ENCODE peak calls at places on chromosomes 2 and 18, in nine cellular contexts. One of them, this sample, is unnamed.
A peak's percentile ranks its signal among the peaks of the same experiment; 100 is the strongest.

GRCh38 chr18:36711813-36712444 is 116.9 kb downstream of the TPGS2 start:
- DNase-seq in transverse colon: no peak
- DNase-seq in prostate gland: no peak
- DNase-seq in upper lobe of left lung: no peak
- DNase-seq in suprapubic skin: no peak
- DNase-seq in HCT116: peak; percentile 35
- DNase-seq in GM23338: no peak
- DNase-seq in sigmoid colon: no peak
- DNase-seq in stomach: no peak
- DNase-seq in this sample: no peak

GRCh38 chr18:12886498-12887126 is 2.6 kb upstream of the PTPN2 start:
- DNase-seq in transverse colon: no peak
- DNase-seq in prostate gland: no peak
- DNase-seq in upper lobe of left lung: no peak
- DNase-seq in suprapubic skin: no peak
- DNase-seq in HCT116: no peak
- DNase-seq in GM23338: peak; percentile 61
- DNase-seq in sigmoid colon: no peak
- DNase-seq in stomach: no peak
- DNase-seq in this sample: no peak

GRCh38 chr2:238720232-238720672 is 127.6 kb upstream of the TWIST2 start:
- DNase-seq in transverse colon: peak; percentile 56
- DNase-seq in prostate gland: no peak
- DNase-seq in upper lobe of left lung: peak; percentile 48
- DNase-seq in suprapubic skin: no peak
- DNase-seq in HCT116: peak; percentile 52
- DNase-seq in GM23338: peak; percentile 89
- DNase-seq in sigmoid colon: no peak
- DNase-seq in stomach: peak; percentile 54
- DNase-seq in this sample: no peak

GRCh38 chr2:45688479-45689298 is 37.2 kb downstream of the PRKCE start:
- DNase-seq in transverse colon: no peak
- DNase-seq in prostate gland: no peak
- DNase-seq in upper lobe of left lung: no peak
- DNase-seq in suprapubic skin: no peak
- DNase-seq in HCT116: no peak
- DNase-seq in GM23338: no peak
- DNase-seq in sigmoid colon: no peak
- DNase-seq in stomach: no peak
- DNase-seq in this sample: no peak

GRCh38 chr18:63949068-63949737 is at the start of gene HMSD:
- DNase-seq in transverse colon: peak; percentile 69
- DNase-seq in prostate gland: no peak
- DNase-seq in upper lobe of left lung: peak; percentile 88
- DNase-seq in suprapubic skin: no peak
- DNase-seq in HCT116: peak; percentile 43
- DNase-seq in GM23338: peak; percentile 83
- DNase-seq in sigmoid colon: no peak
- DNase-seq in stomach: peak; percentile 61
- DNase-seq in this sample: peak; percentile 88

GRCh38 chr2:225841314-225841713 is 441.8 kb downstream of the NYAP2 start:
- DNase-seq in transverse colon: no peak
- DNase-seq in prostate gland: peak; percentile 40
- DNase-seq in upper lobe of left lung: no peak
- DNase-seq in suprapubic skin: no peak
- DNase-seq in HCT116: no peak
- DNase-seq in GM23338: no peak
- DNase-seq in sigmoid colon: no peak
- DNase-seq in stomach: no peak
- DNase-seq in this sample: no peak

GRCh38 chr2:197909377-197909776 is 105.0 kb downstream of the PLCL1 start:
- DNase-seq in transverse colon: no peak
- DNase-seq in prostate gland: no peak
- DNase-seq in upper lobe of left lung: no peak
- DNase-seq in suprapubic skin: no peak
- DNase-seq in HCT116: peak; percentile 6
- DNase-seq in GM23338: no peak
- DNase-seq in sigmoid colon: no peak
- DNase-seq in stomach: no peak
- DNase-seq in this sample: no peak

GRCh38 chr18:45874501-45875184 is 49.2 kb downstream of the SIGLEC15 start:
- DNase-seq in transverse colon: peak; percentile 18
- DNase-seq in prostate gland: no peak
- DNase-seq in upper lobe of left lung: no peak
- DNase-seq in suprapubic skin: no peak
- DNase-seq in HCT116: no peak
- DNase-seq in GM23338: no peak
- DNase-seq in sigmoid colon: no peak
- DNase-seq in stomach: no peak
- DNase-seq in this sample: no peak

GRCh38 chr2:229887441-229887840 is 34.4 kb downstream of the TRIP12 start:
- DNase-seq in transverse colon: no peak
- DNase-seq in prostate gland: no peak
- DNase-seq in upper lobe of left lung: no peak
- DNase-seq in suprapubic skin: no peak
- DNase-seq in HCT116: no peak
- DNase-seq in GM23338: no peak
- DNase-seq in sigmoid colon: no peak
- DNase-seq in stomach: no peak
- DNase-seq in this sample: no peak

GRCh38 chr2:229882583-229882982 is 39.2 kb downstream of the TRIP12 start:
- DNase-seq in transverse colon: no peak
- DNase-seq in prostate gland: no peak
- DNase-seq in upper lobe of left lung: no peak
- DNase-seq in suprapubic skin: no peak
- DNase-seq in HCT116: no peak
- DNase-seq in GM23338: peak; percentile 43
- DNase-seq in sigmoid colon: no peak
- DNase-seq in stomach: no peak
- DNase-seq in this sample: no peak

GRCh38 chr2:229888031-229888430 is 33.8 kb downstream of the TRIP12 start:
- DNase-seq in transverse colon: no peak
- DNase-seq in prostate gland: no peak
- DNase-seq in upper lobe of left lung: no peak
- DNase-seq in suprapubic skin: no peak
- DNase-seq in HCT116: no peak
- DNase-seq in GM23338: no peak
- DNase-seq in sigmoid colon: no peak
- DNase-seq in stomach: no peak
- DNase-seq in this sample: no peak

GRCh38 chr2:229889023-229889422 is 32.8 kb downstream of the TRIP12 start:
- DNase-seq in transverse colon: no peak
- DNase-seq in prostate gland: no peak
- DNase-seq in upper lobe of left lung: no peak
- DNase-seq in suprapubic skin: no peak
- DNase-seq in HCT116: no peak
- DNase-seq in GM23338: no peak
- DNase-seq in sigmoid colon: no peak
- DNase-seq in stomach: no peak
- DNase-seq in this sample: no peak

DNA sequence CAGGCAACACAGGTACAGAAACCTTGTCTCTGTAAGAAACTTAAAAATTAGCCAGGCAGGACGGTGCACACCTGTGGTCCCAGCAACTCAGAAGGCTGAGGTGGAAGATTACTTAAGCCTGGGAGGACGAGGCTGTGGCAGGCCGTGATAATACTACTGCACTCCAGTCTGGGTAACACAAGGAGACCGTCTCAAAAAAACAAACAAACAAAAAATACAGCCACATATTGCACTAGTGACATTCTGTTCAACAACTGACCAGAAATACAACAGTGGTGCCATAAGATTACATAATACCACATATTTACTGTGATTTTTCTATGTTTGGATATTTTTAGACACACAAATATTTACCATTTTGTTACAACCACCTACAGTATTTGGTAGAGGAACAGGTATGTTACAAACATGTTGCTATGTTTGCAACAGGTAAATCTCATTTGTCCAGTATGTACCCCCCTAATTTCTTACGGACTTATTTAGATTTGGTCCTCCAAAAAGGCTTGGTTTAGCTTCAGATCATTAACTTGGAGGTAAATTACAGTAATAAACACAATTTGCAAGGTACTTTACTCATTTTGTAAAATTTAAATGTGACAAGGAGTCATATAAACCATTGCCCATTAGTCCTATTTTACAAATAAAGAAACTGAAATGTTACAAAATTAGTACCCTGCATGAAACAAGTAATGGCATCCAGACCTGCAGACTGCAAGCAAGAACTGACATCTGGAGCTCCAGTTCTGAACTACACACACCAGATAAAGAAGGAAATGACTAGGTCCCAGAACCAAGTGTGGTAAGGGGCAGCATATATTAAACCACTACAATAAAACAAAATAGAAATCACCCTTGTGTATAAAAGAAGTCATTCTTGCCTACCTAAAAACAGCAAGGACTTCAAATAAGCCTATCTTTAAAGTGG is 36.8 kb downstream of the TRIP12 start:
- DNase-seq in transverse colon: no peak
- DNase-seq in prostate gland: no peak
- DNase-seq in upper lobe of left lung: no peak
- DNase-seq in suprapubic skin: no peak
- DNase-seq in HCT116: no peak
- DNase-seq in GM23338: no peak
- DNase-seq in sigmoid colon: no peak
- DNase-seq in stomach: no peak
- DNase-seq in this sample: no peak
- H3K27ac ChIP-seq in transverse colon: no peak overlapping the region
- H3K27ac ChIP-seq in prostate gland: no peak overlapping the region
- H3K27ac ChIP-seq in upper lobe of left lung: no peak overlapping the region
- H3K27ac ChIP-seq in suprapubic skin: no peak overlapping the region
- H3K27ac ChIP-seq in HCT116: no peak overlapping the region
- H3K27ac ChIP-seq in GM23338: no peak overlapping the region
- H3K27ac ChIP-seq in sigmoid colon: no peak overlapping the region
- H3K27ac ChIP-seq in stomach: no peak overlapping the region
- H3K27ac ChIP-seq in this sample: peak overlapping the region; percentile 2

GRCh38 chr2:73176205-73176880 is 26.0 kb upstream of the NOTO start:
- DNase-seq in transverse colon: peak; percentile 21
- DNase-seq in prostate gland: no peak
- DNase-seq in upper lobe of left lung: no peak
- DNase-seq in suprapubic skin: no peak
- DNase-seq in HCT116: no peak
- DNase-seq in GM23338: peak; percentile 49
- DNase-seq in sigmoid colon: peak; percentile 69
- DNase-seq in stomach: peak; percentile 36
- DNase-seq in this sample: no peak

GRCh38 chr2:73174244-73174643 is 28.1 kb upstream of the NOTO start:
- DNase-seq in transverse colon: no peak
- DNase-seq in prostate gland: no peak
- DNase-seq in upper lobe of left lung: no peak
- DNase-seq in suprapubic skin: no peak
- DNase-seq in HCT116: no peak
- DNase-seq in GM23338: no peak
- DNase-seq in sigmoid colon: no peak
- DNase-seq in stomach: no peak
- DNase-seq in this sample: no peak

GRCh38 chr2:73176881-73177644 is 25.3 kb upstream of the NOTO start:
- DNase-seq in transverse colon: peak; percentile 92
- DNase-seq in prostate gland: peak; percentile 86
- DNase-seq in upper lobe of left lung: peak; percentile 91
- DNase-seq in suprapubic skin: peak; percentile 94
- DNase-seq in HCT116: peak; percentile 57
- DNase-seq in GM23338: peak; percentile 91
- DNase-seq in sigmoid colon: peak; percentile 95
- DNase-seq in stomach: peak; percentile 93
- DNase-seq in this sample: peak; percentile 97

GRCh38 chr2:73174941-73175662 is 27.3 kb upstream of the NOTO start:
- DNase-seq in transverse colon: no peak
- DNase-seq in prostate gland: no peak
- DNase-seq in upper lobe of left lung: no peak
- DNase-seq in suprapubic skin: no peak
- DNase-seq in HCT116: no peak
- DNase-seq in GM23338: no peak
- DNase-seq in sigmoid colon: no peak
- DNase-seq in stomach: no peak
- DNase-seq in this sample: no peak

GRCh38 chr2:73175663-73176204 is 26.6 kb upstream of the NOTO start:
- DNase-seq in transverse colon: peak; percentile 81
- DNase-seq in prostate gland: peak; percentile 65
- DNase-seq in upper lobe of left lung: peak; percentile 76
- DNase-seq in suprapubic skin: peak; percentile 92
- DNase-seq in HCT116: no peak
- DNase-seq in GM23338: peak; percentile 82
- DNase-seq in sigmoid colon: peak; percentile 89
- DNase-seq in stomach: peak; percentile 93
- DNase-seq in this sample: peak; percentile 93
- TF ChIP-seq POLR2AphosphoS5 in transverse colon: no peak
- TF ChIP-seq POLR2AphosphoS5 in prostate gland: no peak
- TF ChIP-seq POLR2AphosphoS5 in upper lobe of left lung: no peak
- TF ChIP-seq POLR2AphosphoS5 in suprapubic skin: no peak
- TF ChIP-seq POLR2AphosphoS5 in HCT116: no peak
- TF ChIP-seq POLR2AphosphoS5 in GM23338: no peak
- TF ChIP-seq POLR2AphosphoS5 in sigmoid colon: no peak
- TF ChIP-seq POLR2AphosphoS5 in stomach: no peak
- TF ChIP-seq POLR2AphosphoS5 in this sample: no peak

DNA sequence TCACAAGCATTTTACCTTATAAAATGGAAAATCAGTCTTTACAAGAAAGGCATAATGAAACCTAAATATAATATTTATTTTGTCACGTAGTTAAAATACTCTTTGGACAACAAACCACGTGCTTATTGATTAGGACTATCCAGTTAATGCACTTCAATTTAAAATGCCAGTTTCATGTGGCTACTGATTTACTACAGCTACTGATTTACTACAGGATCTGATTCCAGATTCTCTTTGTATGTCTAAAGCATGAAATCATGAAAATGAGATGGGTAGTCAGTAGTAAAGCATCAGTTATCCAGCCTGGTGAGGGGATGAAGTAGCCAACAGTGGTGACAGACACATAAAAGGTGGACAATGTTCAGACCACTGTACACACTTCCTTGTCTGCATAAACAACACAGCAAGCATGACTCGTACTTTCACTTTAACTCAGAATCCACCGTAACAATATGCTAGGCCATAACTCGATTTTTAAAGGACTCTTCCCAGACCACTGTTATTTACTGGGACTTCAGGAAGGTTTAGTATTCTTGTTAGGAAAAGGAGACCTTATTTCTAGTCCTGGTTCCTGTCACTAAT is 24.9 kb downstream of the ACAA2 start:
- DNase-seq in transverse colon: no peak
- DNase-seq in prostate gland: no peak
- DNase-seq in upper lobe of left lung: no peak
- DNase-seq in suprapubic skin: no peak
- DNase-seq in HCT116: no peak
- DNase-seq in GM23338: no peak
- DNase-seq in sigmoid colon: no peak
- DNase-seq in stomach: no peak
- DNase-seq in this sample: no peak
- H3K27ac ChIP-seq in transverse colon: peak overlapping the region; percentile 13
- H3K27ac ChIP-seq in prostate gland: no peak overlapping the region
- H3K27ac ChIP-seq in upper lobe of left lung: no peak overlapping the region
- H3K27ac ChIP-seq in suprapubic skin: no peak overlapping the region
- H3K27ac ChIP-seq in HCT116: no peak overlapping the region
- H3K27ac ChIP-seq in GM23338: no peak overlapping the region
- H3K27ac ChIP-seq in sigmoid colon: peak overlapping the region; percentile 24
- H3K27ac ChIP-seq in stomach: peak overlapping the region; percentile 21
- H3K27ac ChIP-seq in this sample: peak overlapping the region; percentile 52

GRCh38 chr2:151758744-151759143 is 24.5 kb upstream of the NEB start:
- DNase-seq in transverse colon: no peak
- DNase-seq in prostate gland: no peak
- DNase-seq in upper lobe of left lung: no peak
- DNase-seq in suprapubic skin: no peak
- DNase-seq in HCT116: no peak
- DNase-seq in GM23338: no peak
- DNase-seq in sigmoid colon: no peak
- DNase-seq in stomach: no peak
- DNase-seq in this sample: no peak

GRCh38 chr2:151761687-151762086 is 27.4 kb upstream of the NEB start:
- DNase-seq in transverse colon: no peak
- DNase-seq in prostate gland: no peak
- DNase-seq in upper lobe of left lung: no peak
- DNase-seq in suprapubic skin: no peak
- DNase-seq in HCT116: no peak
- DNase-seq in GM23338: no peak
- DNase-seq in sigmoid colon: no peak
- DNase-seq in stomach: no peak
- DNase-seq in this sample: no peak

GRCh38 chr2:151761193-151761592 is 26.9 kb upstream of the NEB start:
- DNase-seq in transverse colon: no peak
- DNase-seq in prostate gland: no peak
- DNase-seq in upper lobe of left lung: no peak
- DNase-seq in suprapubic skin: no peak
- DNase-seq in HCT116: no peak
- DNase-seq in GM23338: no peak
- DNase-seq in sigmoid colon: no peak
- DNase-seq in stomach: no peak
- DNase-seq in this sample: no peak

GRCh38 chr2:151757861-151758260 is 23.6 kb upstream of the NEB start:
- DNase-seq in transverse colon: no peak
- DNase-seq in prostate gland: peak; percentile 66
- DNase-seq in upper lobe of left lung: no peak
- DNase-seq in suprapubic skin: no peak
- DNase-seq in HCT116: no peak
- DNase-seq in GM23338: no peak
- DNase-seq in sigmoid colon: no peak
- DNase-seq in stomach: no peak
- DNase-seq in this sample: no peak

DNA sequence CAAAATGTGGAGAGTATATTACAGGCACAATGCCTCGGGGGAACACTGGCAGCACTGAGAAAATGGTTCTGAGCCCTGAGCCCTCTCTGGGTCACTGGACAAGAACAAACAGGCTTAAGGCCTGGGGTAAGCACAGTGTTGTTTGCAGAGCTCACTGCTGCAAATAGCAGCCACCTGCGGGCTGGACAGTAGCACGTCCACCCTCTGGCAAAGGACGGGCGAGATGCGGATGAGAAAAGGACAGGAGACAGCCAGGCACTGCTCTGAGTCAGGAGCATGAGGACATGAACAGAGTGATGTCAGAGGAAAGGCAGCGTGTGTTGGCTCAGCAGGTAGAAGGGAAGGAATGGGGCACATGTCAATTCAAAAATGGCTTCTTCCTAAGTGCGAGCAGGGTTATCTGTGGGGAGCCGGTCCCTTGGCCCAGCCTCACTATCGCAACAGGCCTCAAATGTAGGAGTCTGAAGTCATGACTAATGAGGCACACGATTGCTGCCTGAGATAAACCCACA is 25.9 kb upstream of the NEB start:
- DNase-seq in transverse colon: no peak
- DNase-seq in prostate gland: no peak
- DNase-seq in upper lobe of left lung: no peak
- DNase-seq in suprapubic skin: no peak
- DNase-seq in HCT116: no peak
- DNase-seq in GM23338: peak; percentile 11
- DNase-seq in sigmoid colon: no peak
- DNase-seq in stomach: no peak
- DNase-seq in this sample: no peak
- TF ChIP-seq POLR2AphosphoS5 in transverse colon: no peak
- TF ChIP-seq POLR2AphosphoS5 in prostate gland: no peak
- TF ChIP-seq POLR2AphosphoS5 in upper lobe of left lung: no peak
- TF ChIP-seq POLR2AphosphoS5 in suprapubic skin: no peak
- TF ChIP-seq POLR2AphosphoS5 in HCT116: no peak
- TF ChIP-seq POLR2AphosphoS5 in GM23338: no peak
- TF ChIP-seq POLR2AphosphoS5 in sigmoid colon: no peak
- TF ChIP-seq POLR2AphosphoS5 in stomach: no peak
- TF ChIP-seq POLR2AphosphoS5 in this sample: no peak

This sample was measured in spleen.